ENCODE peak calls at places on chromosomes 4 and X, in six cellular contexts. I, C, U, T, X and J are unnamed samples. For H3K9me3, the result is how much of the 10 kb centered on the place peaks cover.

GRCh38 chr4:26238782-26239647 is 81.8 kb upstream of the RBPJ start:
- DNase-seq in X (no peak), C (no peak), T (peak), U (no peak), I (no peak), J (no peak)

GRCh38 chr4:77931452-77932135 is 69.0 kb downstream of the MRPL1 start:
- DNase-seq in I (no peak), T (peak), X (no peak), U (no peak), C (no peak), J (no peak)

GRCh38 chr4:8099981-8100464 is 58.6 kb downstream of the ABLIM2 start:
- DNase-seq in I (no peak), C (peak), T (no peak), U (no peak), X (no peak), J (no peak)

GRCh38 chr4:147546341-147546740 is 65.4 kb downstream of the EDNRA start:
- DNase-seq in U (no peak), I (no peak), X (no peak), T (peak), C (no peak), J (no peak)

GRCh38 chr4:144831971-144832370 is 186.0 kb downstream of the HHIP start:
- DNase-seq in U (no peak), I (no peak), C (no peak), X (no peak), T (no peak), J (no peak)

GRCh38 chr4:99234331-99235010 is 15.4 kb upstream of the ADH6 start:
- DNase-seq in T (no peak), U (no peak), C (no peak), X (no peak), I (no peak), J (no peak)

GRCh38 chr4:98669577-98669976 is 11.2 kb upstream of the TSPAN5 start:
- DNase-seq in X (no peak), I (no peak), U (no peak), T (no peak), C (no peak), J (no peak)

GRCh38 chr4:76830612-76831474 is 67.1 kb downstream of the SOWAHB start:
- DNase-seq in X (no peak), U (no peak), T (peak), I (no peak), C (peak), J (no peak)

GRCh38 chrX:153507484-153508178 is 9.8 kb upstream of the ATP2B3 start:
- DNase-seq in T (peak), C (peak), U (peak), X (peak), I (peak), J (peak)

GRCh38 chr4:150217192-150217591 is 138.9 kb downstream of the DCLK2 start:
- DNase-seq in I (no peak), X (no peak), T (peak), C (no peak), U (no peak), J (no peak)

GRCh38 chrX:45980726-45981125 is 564.5 kb downstream of the ZNF674 start:
- DNase-seq in U (no peak), C (no peak), I (no peak), T (no peak), X (no peak), J (no peak)

GRCh38 chrX:35122756-35123155 is 180.2 kb downstream of the FAM47B start:
- DNase-seq in T (peak), C (no peak), U (no peak), X (no peak), I (no peak), J (no peak)

GRCh38 chrX:140817943-140818342 is 108.4 kb downstream of the LINC00632 start:
- DNase-seq in U (no peak), C (no peak), T (peak), I (no peak), X (peak), J (no peak)

GRCh38 chrX:110442631-110443030 is 84.0 kb downstream of the RTL9 start:
- DNase-seq in T (peak), U (no peak), I (no peak), C (no peak), X (peak), J (no peak)

GRCh38 chr4:89640620-89641366 is 196.2 kb downstream of the SNCA start:
- DNase-seq in I (no peak), X (peak), T (peak), C (peak), U (no peak), J (no peak)

GRCh38 chr4:7168106-7168505 is 24.2 kb upstream of the SORCS2 start:
- DNase-seq in T (no peak), U (peak), C (no peak), I (peak), X (no peak), J (no peak)

GRCh38 chr4:26885912-26886274 is 25.3 kb downstream of the STIM2 start:
- DNase-seq in T (no peak), I (no peak), U (no peak), C (no peak), X (no peak), J (peak)

GRCh38 chr4:12446650-12447049 is 1018.0 kb upstream of the HS3ST1 start:
- DNase-seq in I (no peak), U (no peak), X (no peak), C (no peak), T (no peak), J (no peak)

GRCh38 chr4:52250124-52250523 is 199.0 kb downstream of the SPATA18 start:
- DNase-seq in I (no peak), C (peak), U (no peak), X (no peak), T (no peak), J (no peak)

GRCh38 chr4:142708231-142708630 is 137.9 kb downstream of the INPP4B start:
- DNase-seq in C (no peak), U (no peak), T (no peak), X (no peak), I (no peak), J (no peak)

GRCh38 chr4:108144451-108144850 is 24.3 kb downstream of the LEF1 start:
- DNase-seq in X (no peak), I (no peak), U (no peak), C (no peak), T (no peak), J (peak)

GRCh38 chr4:57109847-57110634 is at the start of gene IGFBP7:
- DNase-seq in I (no peak), T (no peak), X (peak), U (no peak), C (peak), J (no peak)

GRCh38 chr4:176256921-176257320 is 12.1 kb downstream of the ASB5 start:
- DNase-seq in T (peak), U (no peak), C (no peak), X (no peak), I (no peak), J (no peak)

GRCh38 chr4:157121396-157121795 is 45.4 kb downstream of the GLRB start:
- DNase-seq in X (no peak), U (no peak), T (no peak), I (no peak), C (no peak), J (no peak)

GRCh38 chr4:128288689-128289106 is 1.1 kb upstream of the PGRMC2 start:
- DNase-seq in U (no peak), I (no peak), T (peak), C (no peak), X (no peak), J (peak)

GRCh38 chr4:87240341-87240740 is 19.9 kb upstream of the KLHL8 start:
- DNase-seq in C (no peak), T (no peak), U (no peak), I (no peak), X (no peak), J (no peak)

GRCh38 chrX:123736333-123736921 is 3.6 kb upstream of the THOC2 start:
- DNase-seq in T (peak), U (no peak), X (peak), C (no peak), I (no peak), J (no peak)

GRCh38 chrX:150573702-150574101 is 5.3 kb downstream of the MTM1 start:
- DNase-seq in T (no peak), C (no peak), I (no peak), X (no peak), U (no peak), J (no peak)

GRCh38 chr4:168995537-168996295 is 14.3 kb downstream of the CBR4 start:
- DNase-seq in C (no peak), I (no peak), T (peak), U (no peak), X (no peak), J (no peak)
- TF ChIP-seq CTCF in C (peak), I (no peak), T (peak), U (no peak), X (peak), J (no peak)

DNA sequence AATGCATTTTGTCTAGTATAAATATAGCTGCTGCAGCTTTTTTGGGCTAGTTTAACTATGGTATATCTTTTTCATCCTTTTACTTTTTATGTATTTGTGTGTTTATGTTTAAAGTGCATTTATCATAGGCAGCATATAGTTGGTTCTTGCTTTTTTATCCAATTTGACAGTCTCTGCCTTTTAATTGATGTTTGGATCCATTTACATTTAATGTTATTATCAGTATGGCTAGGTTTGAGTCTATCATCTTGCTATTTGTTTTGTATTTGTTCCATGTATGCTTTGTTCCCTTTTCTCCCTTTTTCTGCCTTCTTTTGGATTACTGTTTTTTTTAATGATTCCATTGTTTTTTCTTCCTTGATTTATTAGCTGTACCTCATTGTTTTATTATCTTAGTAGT is 40.3 kb downstream of the GNL3L start:
- DNase-seq in X (no peak), C (no peak), U (no peak), I (no peak), T (no peak), J (no peak)
- H3K9me3 ChIP-seq in X (under half), C (under half), U (under half), I (under half), T (under half), J (under half)

DNA sequence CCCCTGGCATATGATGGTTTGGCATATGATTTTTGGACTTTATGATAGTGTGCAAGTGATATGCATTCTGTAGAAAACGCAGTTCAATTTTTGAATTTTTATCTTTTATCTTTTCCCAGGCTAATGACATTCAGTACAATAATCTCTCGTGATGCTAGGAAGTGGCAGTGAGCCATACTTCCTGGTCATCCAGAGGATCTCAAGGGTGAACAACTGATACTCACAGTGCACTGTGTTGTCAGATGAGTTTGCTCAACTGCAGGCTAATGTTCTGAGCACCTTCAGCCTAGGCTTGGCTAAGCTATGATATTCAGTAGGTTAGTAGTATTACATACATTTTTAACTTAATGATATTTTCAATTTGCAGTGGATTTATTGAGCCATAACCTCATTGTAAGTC is 405.3 kb downstream of the PCDH7 start:
- DNase-seq in I (no peak), T (no peak), C (no peak), U (no peak), X (no peak), J (no peak)
- TF ChIP-seq CTCF in I (no peak), T (no peak), C (no peak), U (no peak), X (no peak), J (no peak)

GRCh38 chr4:183388021-183388420 is 56.4 kb upstream of the CDKN2AIP start:
- DNase-seq in I (no peak), C (no peak), X (no peak), U (no peak), T (no peak), J (no peak)

GRCh38 chr4:183384983-183385382 is 59.5 kb upstream of the CDKN2AIP start:
- DNase-seq in X (no peak), U (no peak), C (no peak), I (no peak), T (no peak), J (no peak)

GRCh38 chr4:183384516-183384915 is 59.9 kb upstream of the CDKN2AIP start:
- DNase-seq in X (no peak), T (no peak), C (no peak), U (no peak), I (no peak), J (no peak)

GRCh38 chr4:183380901-183381300 is 58.7 kb upstream of the CLDN24 start:
- DNase-seq in U (no peak), C (no peak), X (no peak), T (no peak), I (no peak), J (no peak)

DNA sequence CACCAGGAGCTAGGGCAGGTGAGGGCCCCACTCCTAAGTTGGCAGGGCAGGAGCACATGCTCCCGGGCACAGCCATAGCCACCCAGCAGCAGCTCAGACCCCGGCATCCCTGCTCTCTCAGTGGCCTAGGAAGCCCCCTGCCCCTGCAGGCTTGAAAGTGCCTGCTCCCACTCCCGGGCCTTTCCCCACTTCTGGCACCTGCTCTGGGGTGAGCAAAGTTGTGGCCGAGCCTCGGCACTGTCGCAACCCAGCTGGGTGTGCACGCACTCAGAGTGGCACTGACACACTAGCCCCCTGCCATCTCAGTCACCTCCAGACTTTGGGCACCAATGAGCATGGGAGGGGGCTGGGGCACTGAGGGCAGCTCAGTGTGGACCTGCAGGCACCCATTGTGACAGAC is 60.8 kb upstream of the CDKN2AIP start:
- DNase-seq in X (no peak), T (no peak), C (no peak), I (no peak), U (no peak), J (no peak)
- H3K9me3 ChIP-seq in X (under half), T (under half), C (under half), I (under half), U (under half), J (under half)

DNA sequence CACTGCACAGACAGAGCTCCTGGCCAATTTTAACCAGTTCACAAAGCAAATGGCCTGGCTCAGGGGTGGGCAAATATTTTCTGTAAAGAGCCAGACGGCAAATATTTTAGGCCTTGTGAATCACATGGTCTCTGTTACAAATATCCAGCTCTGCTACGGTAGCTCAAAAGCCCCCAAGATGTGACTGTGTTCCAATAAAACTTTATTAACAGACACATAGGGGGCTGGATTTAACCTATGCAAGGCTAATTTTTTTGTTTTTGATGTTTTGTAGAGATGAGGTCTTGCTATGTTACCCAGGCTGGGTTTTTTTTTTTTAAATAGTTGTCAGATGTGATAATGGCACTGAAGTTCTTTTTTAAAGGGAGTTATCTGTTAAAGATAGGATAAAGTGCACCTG is 65.4 kb downstream of the PRKX start:
- DNase-seq in T (no peak), U (no peak), I (no peak), X (no peak), C (no peak), J (no peak)
- TF ChIP-seq CTCF in T (no peak), U (no peak), I (no peak), X (no peak), C (no peak), J (no peak)

GRCh38 chrX:146604196-146604595 is 205.4 kb upstream of the CXorf51B start:
- DNase-seq in I (no peak), C (no peak), T (no peak), X (no peak), U (no peak), J (no peak)
- H3K9me3 ChIP-seq in I (under half), C (under half), T (under half), X (under half), U (under half), J (under half)

GRCh38 chr4:24912252-24913098 is at the start of gene CCDC149:
- DNase-seq in U (no peak), X (peak), I (peak), T (peak), C (peak), J (no peak)
- TF ChIP-seq CTCF in U (no peak), X (no peak), I (no peak), T (no peak), C (peak), J (no peak)

GRCh38 chrX:70352473-70352872 is 62.6 kb downstream of the KIF4A start:
- DNase-seq in I (no peak), U (no peak), C (no peak), T (no peak), X (no peak), J (no peak)

GRCh38 chrX:70346671-70347070 is 56.8 kb downstream of the KIF4A start:
- DNase-seq in X (no peak), U (no peak), I (no peak), C (no peak), T (no peak), J (no peak)
- H3K9me3 ChIP-seq in X (under half), U (under half), I (under half), C (under half), T (under half), J (under half)